ENCODE peak calls at places on chromosomes 16 and 17, in five cellular contexts. X, B, H, P and I are unnamed samples.

GRCh38 chr17:78401246-78401645 is 22.8 kb downstream of the PGS1 start:
- DNase-seq in X (no peak), B (no peak), H (no peak), P (no peak), I (no peak)

GRCh38 chr16:10661737-10662136 is 33.0 kb downstream of the TEKT5 start:
- DNase-seq in H (no peak), P (no peak), B (no peak), X (no peak), I (no peak)

GRCh38 chr17:50079334-50080095 is 15.6 kb upstream of the PDK2 start:
- DNase-seq in P (no peak), B (no peak), H (no peak), X (no peak), I (no peak)

GRCh38 chr16:10961231-10961630 is 16.9 kb downstream of the CLEC16A start:
- DNase-seq in B (no peak), X (no peak), P (no peak), H (no peak), I (no peak)

GRCh38 chr17:9079461-9080103 is 58.3 kb downstream of the NTN1 start:
- DNase-seq in P (no peak), B (no peak), H (no peak), X (no peak), I (no peak)

GRCh38 chr16:58882292-58882691 is 148.2 kb upstream of the GOT2 start:
- DNase-seq in B (no peak), P (peak), H (no peak), X (no peak), I (peak)

GRCh38 chr16:24116371-24116770 is 139.8 kb upstream of the CACNG3 start:
- DNase-seq in H (no peak), B (no peak), P (no peak), X (no peak), I (no peak)

GRCh38 chr16:89953671-89954406 is 5.3 kb downstream of the DEF8 start:
- DNase-seq in P (no peak), X (no peak), B (no peak), H (no peak), I (no peak)

GRCh38 chr17:17849147-17849820 is 12.5 kb upstream of the SREBF1 start:
- DNase-seq in P (no peak), H (peak), B (peak), X (peak), I (no peak)

GRCh38 chr17:14396542-14396941 is 95.7 kb downstream of the HS3ST3B1 start:
- DNase-seq in B (no peak), P (no peak), H (no peak), X (no peak), I (no peak)

GRCh38 chr16:3057181-3058166 is 8.0 kb upstream of the IL32 start:
- DNase-seq in H (no peak), B (no peak), P (no peak), X (no peak), I (no peak)

GRCh38 chr16:75225092-75225491 is 6.3 kb downstream of the CTRB1 start:
- DNase-seq in P (no peak), H (no peak), X (no peak), B (no peak), I (no peak)

GRCh38 chr17:43169561-43170139 is 1.4 kb upstream of the NBR1 start:
- DNase-seq in B (peak), P (no peak), X (no peak), H (peak), I (peak)

GRCh38 chr17:69485901-69486643 is 71.6 kb downstream of the MAP2K6 start:
- DNase-seq in B (no peak), X (no peak), P (no peak), H (no peak), I (no peak)